ENCODE peak calls at places on chromosomes 5 and 9, in four cellular contexts. D, H, M and G are unnamed samples.

GRCh38 chr9:119004618-119004990 is 364.6 kb downstream of the BRINP1 start:
- DNase-seq in D (peak), H (no peak), M (no peak), G (peak)

GRCh38 chr9:90894956-90895687 is 93.5 kb downstream of the SYK start:
- DNase-seq in D (no peak), H (no peak), M (no peak), G (no peak)

GRCh38 chr9:92402359-92402758 is 2.0 kb downstream of the OGN start:
- DNase-seq in D (no peak), H (no peak), M (no peak), G (no peak)

GRCh38 chr5:124000558-124000957 is 488.6 kb downstream of the CSNK1G3 start:
- DNase-seq in D (no peak), H (no peak), M (no peak), G (no peak)

GRCh38 chr9:69174645-69175487 is 789 bp downstream of the TJP2 start:
- DNase-seq in D (peak), H (peak), M (no peak), G (peak)

GRCh38 chr5:114367029-114367428 is 5.2 kb downstream of the KCNN2 start:
- DNase-seq in D (no peak), H (no peak), M (no peak), G (no peak)

GRCh38 chr9:137825324-137825991 is 52.1 kb upstream of the CACNA1B start:
- DNase-seq in D (no peak), H (no peak), M (no peak), G (no peak)

GRCh38 chr9:13845460-13845859 is 468.5 kb downstream of the NFIB start:
- DNase-seq in D (no peak), H (no peak), M (no peak), G (no peak)

GRCh38 chr5:132485641-132486317 is 4.8 kb downstream of the IRF1 start:
- DNase-seq in D (no peak), H (no peak), M (peak), G (no peak)

GRCh38 chr5:51632794-51633193 is 249.5 kb downstream of the ISL1 start:
- DNase-seq in D (no peak), H (peak), M (no peak), G (no peak)

GRCh38 chr9:33924978-33925797 is 108.2 kb downstream of the UBE2R2 start:
- DNase-seq in D (no peak), H (no peak), M (no peak), G (no peak)

GRCh38 chr9:127194881-127195713 is 69.5 kb upstream of the GARNL3 start:
- DNase-seq in D (no peak), H (no peak), M (no peak), G (peak)
- TF ChIP-seq CTCF in D (no peak), H (no peak), M (no peak), G (peak)

GRCh38 chr5:40409600-40409999 is 270.1 kb upstream of the PTGER4 start:
- DNase-seq in D (no peak), H (no peak), M (peak), G (no peak)

GRCh38 chr5:40410231-40410861 is 269.4 kb upstream of the PTGER4 start:
- DNase-seq in D (no peak), H (no peak), M (peak), G (no peak)

GRCh38 chr5:40413747-40414146 is 266.0 kb upstream of the PTGER4 start:
- DNase-seq in D (no peak), H (no peak), M (no peak), G (no peak)

GRCh38 chr5:40414922-40415321 is 264.8 kb upstream of the PTGER4 start:
- DNase-seq in D (no peak), H (no peak), M (no peak), G (no peak)

DNA sequence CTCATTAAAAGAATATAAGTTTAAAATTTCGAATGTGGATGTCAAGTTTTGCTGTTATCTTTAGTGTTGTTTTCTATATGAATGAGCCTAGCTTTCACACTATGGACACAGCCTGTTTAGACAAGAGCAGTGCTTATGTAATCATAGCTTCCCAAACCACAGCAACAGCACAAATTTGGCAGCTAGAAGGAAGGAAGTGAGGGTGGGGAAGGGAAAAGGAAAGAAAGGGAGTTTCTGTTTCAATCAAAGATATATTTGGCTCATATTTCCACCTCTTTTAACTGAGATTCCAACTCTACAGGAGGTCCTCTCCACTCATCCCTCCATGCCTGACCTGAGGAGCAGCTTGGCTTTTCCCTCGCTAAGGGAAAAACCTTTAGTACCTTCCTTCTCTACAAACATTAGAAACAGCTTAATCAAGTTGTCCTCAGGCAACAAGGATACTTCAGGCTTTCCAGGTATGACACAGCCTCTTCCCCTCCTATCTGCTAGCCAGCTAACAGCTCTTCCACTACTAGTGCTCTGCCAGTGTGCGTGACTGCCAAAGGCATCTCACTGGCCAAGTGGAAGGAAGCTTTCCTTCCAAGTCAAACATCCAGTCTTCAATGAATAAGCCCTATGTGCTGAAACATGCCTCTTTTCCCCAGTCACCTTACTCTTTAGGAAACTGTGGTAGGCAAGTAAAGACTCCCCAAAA is 268.6 kb upstream of the PTGER4 start:
- DNase-seq in D (no peak), H (no peak), M (no peak), G (no peak)
- TF ChIP-seq CTCF in D (no peak), H (no peak), M (no peak), G (no peak)

GRCh38 chr5:142922223-142922952 is 152.2 kb downstream of the ARHGAP26 start:
- DNase-seq in D (no peak), H (no peak), M (no peak), G (no peak)
- TF ChIP-seq CTCF in D (peak), H (no peak), M (peak), G (peak)

GRCh38 chr9:27160636-27161035 is 51.6 kb downstream of the TEK start:
- DNase-seq in D (no peak), H (no peak), M (no peak), G (no peak)

GRCh38 chr9:27162045-27162444 is 53.0 kb downstream of the TEK start:
- DNase-seq in D (no peak), H (no peak), M (no peak), G (no peak)

GRCh38 chr9:27154923-27155322 is 45.9 kb downstream of the TEK start:
- DNase-seq in D (no peak), H (peak), M (no peak), G (peak)

GRCh38 chr9:27157086-27157485 is 48.1 kb downstream of the TEK start:
- DNase-seq in D (no peak), H (no peak), M (no peak), G (no peak)

DNA sequence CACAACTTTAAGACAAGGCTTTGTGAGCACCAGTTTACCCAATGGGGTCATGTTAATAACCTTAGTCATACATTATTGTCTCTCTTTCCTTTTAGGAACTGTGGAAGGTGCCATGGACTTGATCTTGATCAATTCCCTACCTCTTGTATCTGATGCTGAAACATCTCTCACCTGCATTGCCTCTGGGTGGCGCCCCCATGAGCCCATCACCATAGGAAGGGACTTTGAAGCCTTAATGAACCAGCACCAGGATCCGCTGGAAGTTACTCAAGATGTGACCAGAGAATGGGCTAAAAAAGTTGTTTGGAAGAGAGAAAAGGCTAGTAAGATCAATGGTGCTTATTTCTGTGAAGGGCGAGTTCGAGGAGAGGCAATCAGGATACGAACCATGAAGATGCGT is 48.7 kb downstream of the TEK start:
- DNase-seq in D (no peak), H (no peak), M (no peak), G (no peak)
- TF ChIP-seq CTCF in D (no peak), H (no peak), M (no peak), G (no peak)

GRCh38 chr5:9313751-9314150 is 232.1 kb downstream of the SEMA5A start:
- DNase-seq in D (no peak), H (no peak), M (no peak), G (no peak)
- TF ChIP-seq CTCF in D (no peak), H (no peak), M (no peak), G (peak)

GRCh38 chr9:15357050-15357653 is 50.1 kb upstream of the TTC39B start:
- DNase-seq in D (no peak), H (no peak), M (no peak), G (peak)
- TF ChIP-seq CTCF in D (no peak), H (no peak), M (no peak), G (peak)

DNA sequence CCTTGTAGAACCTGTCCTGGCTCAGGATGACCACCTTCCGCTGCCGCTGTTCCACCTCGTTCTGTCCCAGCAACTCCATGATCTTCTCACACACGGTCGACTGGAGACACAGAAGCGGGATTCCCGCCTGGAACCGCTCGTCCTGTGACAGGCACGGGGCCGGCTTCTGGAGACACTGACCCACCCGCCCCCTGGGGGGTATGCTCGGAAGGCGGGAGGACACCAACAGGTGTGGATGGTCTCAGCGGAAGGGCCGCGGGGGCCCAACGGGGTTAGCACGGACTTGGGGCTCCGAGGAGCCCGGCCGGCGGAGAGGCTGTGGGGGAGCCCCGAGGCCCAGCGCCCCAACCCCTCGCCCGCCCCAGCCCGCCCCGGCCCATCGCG is 525 bp downstream of the UCK1 start:
- DNase-seq in D (no peak), H (no peak), M (no peak), G (peak)
- TF ChIP-seq CTCF in D (peak), H (peak), M (no peak), G (peak)

DNA sequence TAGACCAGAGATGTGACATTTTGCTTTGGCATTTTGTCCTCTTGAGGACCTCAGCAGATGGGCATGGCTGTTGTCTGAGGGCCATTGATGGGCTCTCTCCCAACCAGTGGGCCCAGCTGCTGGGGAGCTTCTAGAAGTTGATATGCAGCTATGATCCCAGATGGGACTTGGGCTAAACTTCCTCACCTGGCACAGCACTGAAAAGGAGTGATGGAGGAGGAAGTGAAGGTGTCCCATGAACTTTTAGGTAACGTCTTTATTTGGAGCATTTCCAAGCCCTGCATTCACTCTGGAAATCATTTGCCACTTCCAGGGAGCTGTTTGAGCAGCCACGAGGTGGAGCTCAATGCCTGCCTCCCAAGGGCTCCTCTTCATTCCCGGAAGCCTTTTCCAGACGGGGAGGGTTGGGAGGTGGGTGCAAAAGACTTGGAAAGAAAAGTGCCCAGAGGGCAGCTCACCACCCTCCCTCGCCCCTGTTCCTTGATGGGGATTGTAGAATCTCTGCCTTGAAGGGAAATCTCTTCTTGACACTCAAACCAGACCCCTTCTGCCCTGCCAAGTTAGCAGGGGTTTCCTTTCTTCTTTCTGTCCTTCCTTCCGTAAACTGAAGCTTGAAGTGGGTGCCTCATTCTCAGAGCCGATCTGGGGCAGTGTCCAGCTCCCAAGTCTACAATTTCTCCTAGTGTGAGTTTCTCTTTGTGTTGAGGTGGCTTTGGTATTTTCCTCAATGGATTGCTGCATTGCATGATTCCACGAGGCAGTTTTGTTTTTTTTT is 18.1 kb upstream of the NEUROG1 start:
- DNase-seq in D (no peak), H (no peak), M (no peak), G (no peak)
- TF ChIP-seq CTCF in D (peak), H (peak), M (no peak), G (peak)

GRCh38 chr5:178232920-178233429 is 373 bp upstream of the PHYKPL start:
- DNase-seq in D (no peak), H (no peak), M (no peak), G (no peak)

GRCh38 chr5:178234121-178234752 is 1.6 kb upstream of the PHYKPL start:
- DNase-seq in D (no peak), H (no peak), M (no peak), G (no peak)

GRCh38 chr5:178231736-178232123 is 872 bp downstream of the PHYKPL start:
- DNase-seq in D (no peak), H (no peak), M (no peak), G (no peak)

GRCh38 chr5:178230879-178231735 is 1.5 kb downstream of the PHYKPL start:
- DNase-seq in D (no peak), H (no peak), M (no peak), G (no peak)

DNA sequence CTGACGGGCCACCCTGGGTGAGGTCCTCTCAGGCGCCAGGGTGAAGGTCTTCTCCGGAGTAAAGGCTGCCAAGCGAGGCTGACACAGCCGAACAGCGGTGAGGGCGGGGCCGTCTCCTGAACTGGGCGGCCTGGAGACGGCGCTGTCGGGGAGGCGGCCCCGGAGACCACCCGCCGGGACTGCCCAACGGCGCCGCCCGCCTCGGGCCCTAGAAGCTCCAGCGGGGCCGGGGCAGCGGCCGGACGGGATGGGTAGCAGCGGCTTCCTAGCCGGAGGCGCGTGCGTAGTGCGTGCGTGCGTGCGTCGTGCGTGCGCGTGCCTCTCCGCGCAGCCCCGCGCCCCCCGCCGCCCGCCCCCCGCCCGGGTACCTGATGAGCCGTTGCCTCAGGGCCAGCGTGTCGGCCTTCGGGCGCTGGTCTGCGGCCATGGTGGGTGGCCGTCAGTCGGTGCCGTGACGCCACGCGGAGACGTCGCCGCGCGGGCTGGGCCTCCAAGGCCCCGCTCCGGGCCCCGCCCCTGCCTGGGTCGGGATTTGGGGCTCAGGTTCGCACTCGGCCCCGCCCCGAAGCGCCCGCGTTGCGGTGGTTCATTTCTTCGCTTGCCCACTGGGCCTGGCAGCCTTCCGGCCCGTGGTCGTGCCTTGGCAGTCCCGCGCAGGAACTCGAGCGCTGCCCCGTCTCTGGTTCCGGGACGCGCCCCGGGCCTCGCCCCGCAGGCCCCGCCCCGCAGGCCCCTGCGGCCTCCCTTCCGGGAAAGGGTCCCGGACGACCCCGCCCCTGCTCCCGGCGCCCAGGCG is at the start of gene PHYKPL:
- DNase-seq in D (peak), H (no peak), M (peak), G (no peak)
- TF ChIP-seq CTCF in D (peak), H (no peak), M (no peak), G (peak)